ENCODE peak calls at places on chromosomes 4 and X, in six cellular contexts. J is G401; M is A172; O is fibroblast of mammary gland; C is astrocyte of the spinal cord; K is CD4-positive, alpha-beta T cell. U is an unnamed sample.

GRCh38 chr4:113170818-113171468 is 121.5 kb downstream of the ANK2 start:
- DNase-seq in J (no peak), M (no peak), O (no peak), C (no peak), K (no peak), U (no peak)

GRCh38 chr4:152243890-152244595 is 291.8 kb downstream of the FBXW7 start:
- DNase-seq in J (no peak), M (peak; percentile 60), O (peak; percentile 59), C (no peak), K (no peak), U (no peak)

GRCh38 chr4:23097251-23097650 is 404.5 kb downstream of the GBA3 start:
- DNase-seq in J (no peak), M (peak; percentile 82), O (peak; percentile 17), C (peak; percentile 83), K (no peak), U (peak; percentile 45)

GRCh38 chrX:71659959-71660358 is 7.4 kb upstream of the LOC101059915 start:
- DNase-seq in J (no peak), M (no peak), O (no peak), C (no peak), K (no peak), U (no peak)

GRCh38 chr4:10192331-10192730 is 75.7 kb upstream of the WDR1 start:
- DNase-seq in J (no peak), M (no peak), O (no peak), C (no peak), K (no peak), U (no peak)

GRCh38 chrX:148333989-148334388 is 166.4 kb upstream of the AFF2 start:
- DNase-seq in J (no peak), M (no peak), O (no peak), C (no peak), K (peak; percentile 10), U (no peak)

GRCh38 chrX:118026631-118027030 is 90.0 kb downstream of the KLHL13 start:
- DNase-seq in J (no peak), M (no peak), O (no peak), C (no peak), K (no peak), U (no peak)

GRCh38 chr4:124123181-124123580 is 589.4 kb downstream of the ANKRD50 start:
- DNase-seq in J (no peak), M (no peak), O (no peak), C (no peak), K (no peak), U (peak; percentile 82)

GRCh38 chrX:136608295-136608933 is 39.5 kb upstream of the CD40LG start:
- DNase-seq in J (peak; percentile 0), M (no peak), O (peak; percentile 41), C (peak; percentile 12), K (peak; percentile 55), U (peak; percentile 11)

GRCh38 chr4:185602397-185602796 is 67.1 kb upstream of the PDLIM3 start:
- DNase-seq in J (no peak), M (no peak), O (no peak), C (no peak), K (no peak), U (no peak)

GRCh38 chrX:123277821-123278220 is 93.7 kb downstream of the GRIA3 start:
- DNase-seq in J (no peak), M (no peak), O (no peak), C (no peak), K (no peak), U (no peak)

GRCh38 chr4:106659386-106659785 is 290.8 kb upstream of the GIMD1 start:
- DNase-seq in J (no peak), M (no peak), O (no peak), C (no peak), K (no peak), U (peak; percentile 27)

GRCh38 chr4:40628888-40629287 is 776 bp downstream of the RBM47 start:
- DNase-seq in J (no peak), M (no peak), O (no peak), C (no peak), K (no peak), U (no peak)

GRCh38 chrX:102345916-102346315 is 93.9 kb downstream of the NXF2B start:
- DNase-seq in J (peak; percentile 34), M (no peak), O (peak; percentile 53), C (peak; percentile 25), K (peak; percentile 62), U (peak; percentile 40)

GRCh38 chr4:125254111-125254510 is 60.6 kb upstream of the FAT4 start:
- DNase-seq in J (no peak), M (no peak), O (peak; percentile 51), C (peak; percentile 68), K (no peak), U (peak; percentile 78)

GRCh38 chrX:49163555-49164419 is 1.2 kb downstream of the MAGIX start:
- DNase-seq in J (peak; percentile 83), M (peak; percentile 53), O (peak; percentile 76), C (peak; percentile 76), K (peak; percentile 71), U (peak; percentile 74)

GRCh38 chrX:19811807-19812604 is 75.4 kb downstream of the SH3KBP1 start:
- DNase-seq in J (no peak), M (no peak), O (peak; percentile 77), C (peak; percentile 83), K (no peak), U (peak; percentile 84)

GRCh38 chrX:130715299-130715698 is 187.7 kb downstream of the ENOX2 start:
- DNase-seq in J (no peak), M (no peak), O (peak; percentile 4), C (peak; percentile 44), K (no peak), U (peak; percentile 50)

GRCh38 chr4:53937327-53937726 is 127.1 kb downstream of the CHIC2 start:
- DNase-seq in J (no peak), M (no peak), O (peak; percentile 28), C (no peak), K (no peak), U (no peak)

GRCh38 chrX:1074172-1074571 is 138.3 kb downstream of the CRLF2 start:
- DNase-seq in J (no peak), M (no peak), O (no peak), C (no peak), K (no peak), U (no peak)

GRCh38 chr4:141416677-141417363 is 196.1 kb downstream of the ZNF330 start:
- DNase-seq in J (no peak), M (no peak), O (peak; percentile 16), C (peak; percentile 43), K (no peak), U (no peak)

GRCh38 chr4:163395758-163396157 is 52.1 kb downstream of the NPY5R start:
- DNase-seq in J (no peak), M (peak; percentile 44), O (no peak), C (no peak), K (no peak), U (no peak)

GRCh38 chrX:34849371-34849770 is 93.2 kb upstream of the FAM47B start:
- DNase-seq in J (no peak), M (no peak), O (peak; percentile 55), C (peak; percentile 37), K (no peak), U (peak; percentile 62)

GRCh38 chr4:91826186-91826585 is 477.6 kb upstream of the GRID2 start:
- DNase-seq in J (no peak), M (peak; percentile 77), O (no peak), C (peak; percentile 73), K (no peak), U (peak; percentile 31)

GRCh38 chr4:112381996-112382692 is 85.0 kb downstream of the ALPK1 start:
- DNase-seq in J (no peak), M (no peak), O (no peak), C (no peak), K (no peak), U (no peak)

GRCh38 chrX:136344321-136344720 is 43.6 kb downstream of the ADGRG4 start:
- DNase-seq in J (no peak), M (no peak), O (no peak), C (no peak), K (no peak), U (no peak)

GRCh38 chr4:85147481-85148076 is 181.1 kb upstream of the WDFY3 start:
- DNase-seq in J (peak; percentile 77), M (peak; percentile 55), O (peak; percentile 78), C (peak; percentile 73), K (no peak), U (peak; percentile 77)

GRCh38 chrX:13473666-13474516 is 95.5 kb upstream of the EGFL6 start:
- DNase-seq in J (no peak), M (no peak), O (peak; percentile 63), C (peak; percentile 26), K (peak; percentile 1), U (no peak)

GRCh38 chr4:85787133-85787532 is 312.2 kb downstream of the ARHGAP24 start:
- DNase-seq in J (no peak), M (peak; percentile 46), O (peak; percentile 95), C (peak; percentile 81), K (no peak), U (peak; percentile 93)

GRCh38 chr4:53474178-53474577 is 96.7 kb downstream of the FIP1L1 start:
- DNase-seq in J (no peak), M (no peak), O (no peak), C (no peak), K (no peak), U (no peak)

GRCh38 chr4:181647396-181648107 is 595.6 kb upstream of the TENM3 start:
- DNase-seq in J (no peak), M (no peak), O (peak; percentile 37), C (peak; percentile 44), K (no peak), U (peak; percentile 88)

GRCh38 chrX:54064564-54064963 is 20.3 kb upstream of the PHF8 start:
- DNase-seq in J (no peak), M (no peak), O (no peak), C (no peak), K (no peak), U (no peak)

GRCh38 chr4:2284161-2284933 is 22.4 kb upstream of the MXD4 start:
- DNase-seq in J (no peak), M (no peak), O (no peak), C (no peak), K (no peak), U (no peak)

GRCh38 chrX:85897376-85898110 is 149.8 kb downstream of the CHM start:
- DNase-seq in J (no peak), M (no peak), O (no peak), C (no peak), K (no peak), U (no peak)

GRCh38 chr4:146269228-146269653 is 54.9 kb downstream of the REELD1 start:
- DNase-seq in J (no peak), M (no peak), O (no peak), C (no peak), K (no peak), U (no peak)

GRCh38 chr4:141339386-141339785 is 118.7 kb downstream of the ZNF330 start:
- DNase-seq in J (no peak), M (peak; percentile 7), O (no peak), C (no peak), K (no peak), U (no peak)

U was measured in iris pigment epithelial cell.